ENCODE peak calls at places on chromosomes 1 and 21, in five cellular contexts. One of them, this sample, is unnamed.

GRCh38 chr21:41877901-41878830 is 978 bp downstream of the PRDM15 start:
- DNase-seq in astrocyte of the cerebellum: peak
- DNase-seq in AG04449: no peak
- DNase-seq in AG09309: no peak
- DNase-seq in coronary artery: no peak
- DNase-seq in this sample: peak

GRCh38 chr1:179677882-179678281 is 65.2 kb upstream of the FAM163A start:
- DNase-seq in astrocyte of the cerebellum: no peak
- DNase-seq in AG04449: no peak
- DNase-seq in AG09309: no peak
- DNase-seq in coronary artery: no peak
- DNase-seq in this sample: no peak

GRCh38 chr1:43238104-43238503 is 31.7 kb upstream of the TMEM125 start:
- DNase-seq in astrocyte of the cerebellum: peak
- DNase-seq in AG04449: no peak
- DNase-seq in AG09309: no peak
- DNase-seq in coronary artery: no peak
- DNase-seq in this sample: peak

GRCh38 chr21:42215942-42216725 is 2.8 kb upstream of the ABCG1 start:
- DNase-seq in astrocyte of the cerebellum: no peak
- DNase-seq in AG04449: no peak
- DNase-seq in AG09309: no peak
- DNase-seq in coronary artery: peak
- DNase-seq in this sample: no peak

GRCh38 chr1:181179279-181179979 is 90.9 kb downstream of the IER5 start:
- DNase-seq in astrocyte of the cerebellum: no peak
- DNase-seq in AG04449: no peak
- DNase-seq in AG09309: no peak
- DNase-seq in coronary artery: no peak
- DNase-seq in this sample: no peak

GRCh38 chr1:37811027-37811655 is 3.1 kb upstream of the YRDC start:
- DNase-seq in astrocyte of the cerebellum: peak
- DNase-seq in AG04449: no peak
- DNase-seq in AG09309: no peak
- DNase-seq in coronary artery: no peak
- DNase-seq in this sample: peak

GRCh38 chr1:67019600-67020136 is 34.3 kb downstream of the SLC35D1 start:
- DNase-seq in astrocyte of the cerebellum: peak
- DNase-seq in AG04449: peak
- DNase-seq in AG09309: peak
- DNase-seq in coronary artery: no peak
- DNase-seq in this sample: peak

GRCh38 chr1:89405275-89405929 is 41.5 kb downstream of the GBP6 start:
- DNase-seq in astrocyte of the cerebellum: no peak
- DNase-seq in AG04449: no peak
- DNase-seq in AG09309: no peak
- DNase-seq in coronary artery: no peak
- DNase-seq in this sample: no peak

GRCh38 chr1:200207711-200208126 is 180.2 kb downstream of the NR5A2 start:
- DNase-seq in astrocyte of the cerebellum: no peak
- DNase-seq in AG04449: no peak
- DNase-seq in AG09309: no peak
- DNase-seq in coronary artery: no peak
- DNase-seq in this sample: no peak

GRCh38 chr1:84689514-84690396 is 506 bp downstream of the SSX2IP start:
- DNase-seq in astrocyte of the cerebellum: no peak
- DNase-seq in AG04449: no peak
- DNase-seq in AG09309: no peak
- DNase-seq in coronary artery: peak
- DNase-seq in this sample: peak

GRCh38 chr1:24085007-24085406 is 26.9 kb downstream of the MYOM3 start:
- DNase-seq in astrocyte of the cerebellum: no peak
- DNase-seq in AG04449: no peak
- DNase-seq in AG09309: no peak
- DNase-seq in coronary artery: no peak
- DNase-seq in this sample: no peak

GRCh38 chr1:183178490-183178889 is 7.6 kb upstream of the LAMC2 start:
- DNase-seq in astrocyte of the cerebellum: no peak
- DNase-seq in AG04449: no peak
- DNase-seq in AG09309: peak
- DNase-seq in coronary artery: no peak
- DNase-seq in this sample: no peak

GRCh38 chr1:203593723-203594122 is 32.9 kb upstream of the ATP2B4 start:
- DNase-seq in astrocyte of the cerebellum: no peak
- DNase-seq in AG04449: no peak
- DNase-seq in AG09309: no peak
- DNase-seq in coronary artery: no peak
- DNase-seq in this sample: no peak

GRCh38 chr1:18549896-18550295 is 69.2 kb downstream of the KLHDC7A start:
- DNase-seq in astrocyte of the cerebellum: no peak
- DNase-seq in AG04449: no peak
- DNase-seq in AG09309: no peak
- DNase-seq in coronary artery: no peak
- DNase-seq in this sample: no peak

GRCh38 chr1:112995890-112996289 is 39.9 kb upstream of the SLC16A1 start:
- DNase-seq in astrocyte of the cerebellum: no peak
- DNase-seq in AG04449: no peak
- DNase-seq in AG09309: no peak
- DNase-seq in coronary artery: no peak
- DNase-seq in this sample: no peak

GRCh38 chr1:40818264-40818961 is 34.8 kb downstream of the KCNQ4 start:
- DNase-seq in astrocyte of the cerebellum: no peak
- DNase-seq in AG04449: no peak
- DNase-seq in AG09309: no peak
- DNase-seq in coronary artery: no peak
- DNase-seq in this sample: peak

GRCh38 chr1:208791458-208791857 is 547.3 kb upstream of the PLXNA2 start:
- DNase-seq in astrocyte of the cerebellum: no peak
- DNase-seq in AG04449: no peak
- DNase-seq in AG09309: no peak
- DNase-seq in coronary artery: no peak
- DNase-seq in this sample: peak

GRCh38 chr1:81458186-81458585 is 342.5 kb upstream of the ADGRL2 start:
- DNase-seq in astrocyte of the cerebellum: no peak
- DNase-seq in AG04449: no peak
- DNase-seq in AG09309: no peak
- DNase-seq in coronary artery: no peak
- DNase-seq in this sample: no peak

DNA sequence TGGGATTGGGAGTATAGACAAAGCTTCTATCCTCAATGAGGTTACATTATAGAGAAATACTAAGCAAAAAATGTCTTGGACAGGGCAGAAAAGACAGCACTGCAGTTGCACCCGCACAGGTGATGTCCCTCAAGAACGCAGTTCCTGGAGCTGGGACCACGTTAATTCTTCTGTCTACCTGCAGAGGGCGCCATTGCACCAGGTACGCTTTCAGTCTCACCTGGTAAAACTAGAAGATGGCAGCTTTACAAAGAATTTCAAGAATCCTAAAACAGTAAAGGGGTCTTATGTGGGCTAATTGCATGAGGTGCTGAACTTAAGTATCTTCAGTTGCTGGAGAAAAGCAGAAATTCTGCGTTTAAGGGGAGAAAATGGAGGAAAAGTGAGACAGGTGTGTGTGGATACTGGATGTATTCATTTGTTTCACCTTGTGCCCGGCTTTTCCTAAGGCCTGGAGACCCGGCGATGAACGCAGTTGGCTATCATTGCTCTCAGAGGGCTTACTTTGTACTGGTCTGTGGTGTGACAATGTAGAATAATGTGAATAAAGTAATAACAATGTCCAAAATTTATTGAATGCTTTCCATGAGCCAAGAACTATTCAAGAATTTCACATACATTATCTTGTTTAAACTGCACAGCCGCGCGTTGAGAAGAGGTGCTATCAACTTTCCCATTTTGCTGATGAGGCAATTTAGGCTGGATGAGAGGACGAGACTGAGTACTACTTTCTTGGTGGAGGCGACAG is 276.3 kb upstream of the GREM2 start:
- DNase-seq in astrocyte of the cerebellum: no peak
- DNase-seq in AG04449: no peak
- DNase-seq in AG09309: no peak
- DNase-seq in coronary artery: no peak
- DNase-seq in this sample: peak
- TF ChIP-seq CTCF in astrocyte of the cerebellum: peak
- TF ChIP-seq CTCF in AG04449: peak
- TF ChIP-seq CTCF in AG09309: peak
- TF ChIP-seq CTCF in coronary artery: no peak
- TF ChIP-seq CTCF in this sample: peak

GRCh38 chr1:153567621-153568366 is 2.1 kb upstream of the S100A2 start:
- DNase-seq in astrocyte of the cerebellum: no peak
- DNase-seq in AG04449: no peak
- DNase-seq in AG09309: no peak
- DNase-seq in coronary artery: no peak
- DNase-seq in this sample: no peak

GRCh38 chr1:153565529-153566374 is at the start of gene S100A2:
- DNase-seq in astrocyte of the cerebellum: peak
- DNase-seq in AG04449: peak
- DNase-seq in AG09309: peak
- DNase-seq in coronary artery: peak
- DNase-seq in this sample: peak

GRCh38 chr1:153568367-153569099 is 2.9 kb upstream of the S100A2 start:
- DNase-seq in astrocyte of the cerebellum: peak
- DNase-seq in AG04449: no peak
- DNase-seq in AG09309: peak
- DNase-seq in coronary artery: peak
- DNase-seq in this sample: peak

GRCh38 chr1:153563991-153564390 is 1.7 kb downstream of the S100A2 start:
- DNase-seq in astrocyte of the cerebellum: no peak
- DNase-seq in AG04449: no peak
- DNase-seq in AG09309: no peak
- DNase-seq in coronary artery: no peak
- DNase-seq in this sample: no peak

GRCh38 chr1:153566414-153567371 is 1.0 kb upstream of the S100A2 start:
- DNase-seq in astrocyte of the cerebellum: peak
- DNase-seq in AG04449: peak
- DNase-seq in AG09309: peak
- DNase-seq in coronary artery: peak
- DNase-seq in this sample: peak
- H3K4me3 ChIP-seq in astrocyte of the cerebellum: no peak
- H3K4me3 ChIP-seq in AG04449: peak
- H3K4me3 ChIP-seq in AG09309: peak
- H3K4me3 ChIP-seq in coronary artery: peak
- H3K4me3 ChIP-seq in this sample: peak

GRCh38 chr1:153426809-153427208 is 10.5 kb downstream of the S100A7A start:
- DNase-seq in astrocyte of the cerebellum: no peak
- DNase-seq in AG04449: no peak
- DNase-seq in AG09309: no peak
- DNase-seq in coronary artery: peak
- DNase-seq in this sample: no peak
- TF ChIP-seq CTCF in astrocyte of the cerebellum: no peak
- TF ChIP-seq CTCF in AG04449: no peak
- TF ChIP-seq CTCF in AG09309: no peak
- TF ChIP-seq CTCF in coronary artery: no peak
- TF ChIP-seq CTCF in this sample: no peak

GRCh38 chr1:41874350-41874749 is 44.4 kb downstream of the HIVEP3 start:
- DNase-seq in astrocyte of the cerebellum: no peak
- DNase-seq in AG04449: no peak
- DNase-seq in AG09309: no peak
- DNase-seq in coronary artery: no peak
- DNase-seq in this sample: no peak

GRCh38 chr1:41870076-41870562 is 48.6 kb downstream of the HIVEP3 start:
- DNase-seq in astrocyte of the cerebellum: no peak
- DNase-seq in AG04449: no peak
- DNase-seq in AG09309: no peak
- DNase-seq in coronary artery: no peak
- DNase-seq in this sample: peak

GRCh38 chr1:41875487-41875886 is 43.2 kb downstream of the HIVEP3 start:
- DNase-seq in astrocyte of the cerebellum: no peak
- DNase-seq in AG04449: no peak
- DNase-seq in AG09309: no peak
- DNase-seq in coronary artery: no peak
- DNase-seq in this sample: no peak

GRCh38 chr1:41874903-41875411 is 43.8 kb downstream of the HIVEP3 start:
- DNase-seq in astrocyte of the cerebellum: no peak
- DNase-seq in AG04449: no peak
- DNase-seq in AG09309: no peak
- DNase-seq in coronary artery: no peak
- DNase-seq in this sample: no peak

DNA sequence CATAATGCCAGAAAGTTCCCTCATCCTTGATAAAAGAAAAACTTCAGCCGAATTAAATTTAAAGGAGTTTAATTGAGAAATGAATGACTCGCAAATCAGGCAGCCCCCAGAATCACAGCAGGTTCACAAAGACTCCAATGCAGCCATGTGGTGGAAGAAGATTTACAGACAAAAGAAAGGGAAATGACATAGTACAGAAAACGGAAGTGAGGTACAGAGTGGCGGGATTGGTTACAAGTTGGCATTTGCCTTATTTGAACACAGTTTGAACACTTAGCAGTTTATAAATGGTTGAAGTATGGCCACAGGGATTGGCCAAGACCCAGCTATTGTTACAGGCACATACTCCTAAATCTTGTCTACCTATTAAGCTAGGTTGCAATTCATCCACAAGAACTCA is 46.6 kb downstream of the HIVEP3 start:
- DNase-seq in astrocyte of the cerebellum: no peak
- DNase-seq in AG04449: no peak
- DNase-seq in AG09309: no peak
- DNase-seq in coronary artery: no peak
- DNase-seq in this sample: no peak
- H3K4me3 ChIP-seq in astrocyte of the cerebellum: no peak
- H3K4me3 ChIP-seq in AG04449: no peak
- H3K4me3 ChIP-seq in AG09309: no peak
- H3K4me3 ChIP-seq in coronary artery: no peak
- H3K4me3 ChIP-seq in this sample: no peak